ENCODE peak calls at places on chromosomes 5 and 9, in ten cellular contexts. A, V, Z, T, U, X, H, E, I and D are unnamed samples. For H3K4me1, the result is how much of the 10 kb centered on the place peaks cover.

GRCh38 chr9:17528859-17529258 is 50.0 kb upstream of the SH3GL2 start:
- DNase-seq in X (peak), A (no peak), U (no peak), H (no peak), Z (no peak), V (no peak), E (peak), T (no peak), I (no peak), D (no peak)

GRCh38 chr9:109968702-109969450 is 188.9 kb downstream of the PALM2AKAP2 start:
- DNase-seq in U (peak), V (no peak), A (no peak), I (no peak), Z (no peak), E (peak), X (peak), T (no peak), H (no peak), D (no peak)

GRCh38 chr9:128127568-128127989 is at the start of gene PTGES2:
- DNase-seq in E (peak), V (peak), A (no peak), Z (no peak), I (peak), U (peak), T (peak), X (peak), H (peak), D (peak)

GRCh38 chr5:180315762-180316212 is 23.9 kb upstream of the MAPK9 start:
- DNase-seq in X (peak), T (peak), Z (no peak), V (peak), H (peak), I (peak), A (no peak), U (peak), E (peak), D (no peak)

GRCh38 chr9:69397384-69398214 is 72.6 kb downstream of the ENTREP1 start:
- DNase-seq in V (no peak), A (no peak), E (no peak), U (no peak), H (no peak), T (no peak), Z (no peak), X (no peak), I (no peak), D (peak)

GRCh38 chr9:98172604-98173003 is 19.8 kb downstream of the CORO2A start:
- DNase-seq in I (no peak), H (no peak), U (no peak), A (no peak), V (no peak), T (no peak), E (peak), X (peak), Z (no peak), D (no peak)

GRCh38 chr9:118522093-118523028 is 818.2 kb downstream of the TLR4 start:
- DNase-seq in A (no peak), Z (no peak), U (peak), H (peak), X (no peak), I (peak), T (no peak), V (no peak), E (peak), D (no peak)

GRCh38 chr9:28758346-28758745 is 1185.1 kb upstream of the C9orf72 start:
- DNase-seq in X (no peak), A (no peak), Z (no peak), V (no peak), U (no peak), E (no peak), I (no peak), T (no peak), H (no peak), D (no peak)

GRCh38 chr9:89879711-89880110 is 274.9 kb downstream of the GADD45G start:
- DNase-seq in H (peak), Z (no peak), A (no peak), U (peak), T (no peak), I (no peak), X (no peak), E (no peak), V (no peak), D (peak)

GRCh38 chr9:105712773-105713172 is 18.4 kb downstream of the TMEM38B start:
- DNase-seq in A (no peak), H (no peak), Z (no peak), U (no peak), E (no peak), T (no peak), I (no peak), X (no peak), V (no peak), D (peak)

GRCh38 chr5:157471709-157472108 is 11.7 kb downstream of the NIPAL4 start:
- DNase-seq in V (no peak), I (no peak), H (no peak), Z (no peak), X (peak), A (no peak), U (no peak), T (no peak), E (peak), D (no peak)

GRCh38 chr5:115069087-115069968 is 100.4 kb downstream of the TRIM36 start:
- DNase-seq in H (peak), V (no peak), A (no peak), Z (no peak), X (peak), E (peak), U (no peak), T (no peak), I (peak), D (no peak)

GRCh38 chr5:67639311-67639710 is 442.7 kb upstream of the CD180 start:
- DNase-seq in U (no peak), X (no peak), A (no peak), T (no peak), H (no peak), I (no peak), E (peak), V (no peak), Z (no peak), D (no peak)

GRCh38 chr9:128419061-128419925 is 1.4 kb upstream of the CERCAM start:
- DNase-seq in A (no peak), T (no peak), E (no peak), U (peak), V (no peak), I (no peak), H (no peak), Z (no peak), X (peak), D (no peak)

GRCh38 chr5:172446336-172447051 is 7.8 kb downstream of the SH3PXD2B start:
- DNase-seq in E (no peak), V (no peak), U (peak), H (no peak), A (no peak), Z (no peak), T (no peak), X (no peak), I (no peak), D (no peak)
- H3K27ac ChIP-seq in E (no peak), V (no peak), U (peak), H (no peak), A (peak), Z (peak), T (no peak), X (no peak), I (peak), D (peak)

DNA sequence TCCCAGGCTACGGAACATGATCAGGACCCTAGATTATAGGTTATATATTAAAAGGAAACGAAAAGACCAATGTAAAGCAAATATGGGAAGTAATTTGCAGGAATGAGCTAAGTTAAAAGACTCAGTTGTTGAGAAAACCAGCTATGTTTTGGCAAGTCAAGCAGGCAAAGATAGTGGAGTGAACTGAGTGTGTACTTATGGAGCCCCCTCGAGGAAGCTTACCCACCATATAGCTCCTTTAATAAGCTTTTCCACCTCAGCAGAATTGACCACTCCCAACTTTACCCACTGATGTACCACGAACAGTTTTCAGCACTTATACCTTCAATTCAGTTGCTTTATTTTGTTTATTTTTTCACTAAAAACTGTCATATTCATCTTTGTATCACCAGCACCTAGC is 57.3 kb upstream of the PJA2 start:
- DNase-seq in H (no peak), I (no peak), A (no peak), V (no peak), X (no peak), U (no peak), E (no peak), T (no peak), Z (no peak), D (no peak)
- H3K4me1 ChIP-seq in H (under half), I (under half), A (under half), V (under half), X (under half), U (under half), E (under half), T (under half), Z (under half), D (under half)

GRCh38 chr5:151151263-151151660 is 6.3 kb downstream of the ANXA6 start:
- DNase-seq in E (no peak), U (no peak), T (no peak), A (no peak), Z (no peak), H (no peak), I (no peak), X (no peak), V (no peak), D (no peak)

GRCh38 chr5:151153766-151154272 is 3.8 kb downstream of the ANXA6 start:
- DNase-seq in Z (no peak), U (no peak), X (no peak), A (no peak), E (no peak), I (no peak), T (peak), H (no peak), V (no peak), D (no peak)

GRCh38 chr5:151153300-151153699 is 4.3 kb downstream of the ANXA6 start:
- DNase-seq in E (no peak), V (no peak), H (no peak), T (no peak), I (no peak), X (no peak), U (no peak), A (no peak), Z (no peak), D (no peak)

GRCh38 chr5:151150484-151151262 is 6.9 kb downstream of the ANXA6 start:
- DNase-seq in X (peak), V (peak), T (peak), H (peak), I (peak), A (no peak), U (peak), Z (no peak), E (no peak), D (no peak)

GRCh38 chr5:151151793-151152192 is 5.8 kb downstream of the ANXA6 start:
- DNase-seq in A (no peak), H (no peak), I (peak), Z (no peak), X (peak), E (no peak), U (no peak), V (no peak), T (no peak), D (no peak)
- H3K4me3 ChIP-seq in A (no peak), H (no peak), I (no peak), Z (no peak), X (no peak), E (no peak), U (no peak), V (peak), T (peak), D (no peak)

GRCh38 chr9:72579880-72580570 is 58.6 kb downstream of the TMC1 start:
- DNase-seq in A (no peak), U (no peak), X (peak), E (no peak), Z (no peak), I (no peak), H (no peak), V (no peak), T (no peak), D (no peak)

GRCh38 chr9:72577212-72577753 is 55.9 kb downstream of the TMC1 start:
- DNase-seq in T (no peak), I (no peak), X (peak), U (peak), A (no peak), Z (no peak), V (no peak), E (no peak), H (no peak), D (no peak)

GRCh38 chr9:72575673-72576072 is 54.3 kb downstream of the TMC1 start:
- DNase-seq in T (no peak), U (no peak), V (no peak), A (no peak), I (no peak), Z (no peak), X (no peak), E (no peak), H (no peak), D (no peak)

GRCh38 chr9:72576087-72576486 is 54.7 kb downstream of the TMC1 start:
- DNase-seq in T (no peak), A (no peak), E (no peak), X (no peak), V (no peak), I (no peak), U (no peak), Z (no peak), H (no peak), D (no peak)

DNA sequence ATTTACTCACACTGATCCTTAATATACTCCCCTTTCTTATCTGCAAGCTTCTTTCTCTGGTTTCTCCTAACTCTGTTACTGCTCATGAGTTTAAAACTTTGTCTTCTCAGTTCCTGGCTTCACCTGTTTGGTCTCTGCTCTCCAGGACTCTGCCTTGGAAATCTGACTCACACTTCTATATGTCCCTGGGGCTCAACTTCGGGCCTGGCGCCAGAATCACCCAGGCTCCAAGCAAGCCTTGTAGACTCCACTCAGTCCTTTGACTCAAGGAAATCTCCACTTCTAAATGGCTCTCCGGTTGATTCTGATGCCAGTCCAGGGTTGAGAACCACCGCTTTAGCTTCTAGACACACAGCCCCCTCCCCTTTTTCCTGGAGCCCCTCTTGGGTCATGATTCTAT is 57.8 kb downstream of the TMC1 start:
- DNase-seq in T (no peak), I (peak), E (no peak), X (peak), A (no peak), U (no peak), Z (no peak), H (peak), V (no peak), D (no peak)
- H3K27ac ChIP-seq in T (no peak), I (peak), E (no peak), X (no peak), A (peak), U (peak), Z (peak), H (peak), V (no peak), D (peak)

DNA sequence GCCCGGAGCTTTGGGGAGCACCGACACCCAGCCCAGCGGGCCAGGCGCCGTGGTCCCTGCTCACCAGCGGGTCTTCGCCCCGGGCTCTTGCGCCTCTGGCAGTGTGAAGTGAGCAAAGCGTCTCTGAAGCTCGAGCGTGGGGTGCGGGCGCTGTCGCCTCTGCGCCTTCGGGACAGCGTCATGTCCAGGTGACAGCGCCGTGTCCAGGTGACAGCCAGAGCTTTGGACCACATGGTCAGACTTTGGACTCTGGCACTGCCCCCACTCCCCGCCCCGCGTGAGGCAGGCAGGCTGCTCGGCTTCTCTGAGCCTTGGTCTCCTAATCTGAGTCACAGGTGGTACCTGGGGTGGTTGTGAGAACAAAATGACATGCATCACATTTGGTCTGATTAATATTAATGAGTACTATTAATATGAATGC is 156.8 kb downstream of the OLFM1 start:
- DNase-seq in Z (no peak), A (no peak), V (no peak), U (no peak), E (no peak), I (no peak), T (no peak), X (no peak), H (no peak), D (no peak)
- H3K4me1 ChIP-seq in Z (under half), A (under half), V (under half), U (under half), E (under half), I (under half), T (under half), X (under half), H (under half), D (under half)

GRCh38 chr9:33795281-33795680 is at the start of gene PRSS3:
- DNase-seq in A (no peak), I (no peak), V (no peak), T (no peak), X (no peak), U (no peak), Z (no peak), H (no peak), E (no peak), D (no peak)
- H3K4me3 ChIP-seq in A (no peak), I (no peak), V (no peak), T (no peak), X (no peak), U (no peak), Z (no peak), H (no peak), E (no peak), D (no peak)

GRCh38 chr9:6783753-6784152 is 26.0 kb downstream of the KDM4C start:
- DNase-seq in X (no peak), H (no peak), Z (no peak), U (no peak), V (no peak), A (no peak), T (no peak), I (no peak), E (no peak), D (no peak)

GRCh38 chr9:6787793-6788174 is 30.0 kb downstream of the KDM4C start:
- DNase-seq in V (no peak), U (no peak), A (no peak), X (no peak), T (no peak), I (no peak), H (no peak), Z (no peak), E (no peak), D (no peak)

GRCh38 chr9:6785682-6786081 is 27.9 kb downstream of the KDM4C start:
- DNase-seq in V (no peak), E (no peak), U (no peak), A (no peak), I (no peak), Z (no peak), X (no peak), T (no peak), H (peak), D (no peak)

GRCh38 chr9:6793203-6793602 is 35.4 kb downstream of the KDM4C start:
- DNase-seq in H (no peak), V (no peak), E (no peak), A (no peak), I (no peak), X (no peak), T (no peak), Z (no peak), U (no peak), D (no peak)

GRCh38 chr9:6788175-6789016 is 30.6 kb downstream of the KDM4C start:
- DNase-seq in A (no peak), I (peak), T (no peak), Z (no peak), X (peak), U (no peak), E (no peak), V (no peak), H (peak), D (no peak)
- H3K27ac ChIP-seq in A (no peak), I (peak), T (no peak), Z (no peak), X (no peak), U (no peak), E (peak), V (no peak), H (peak), D (peak)

DNA sequence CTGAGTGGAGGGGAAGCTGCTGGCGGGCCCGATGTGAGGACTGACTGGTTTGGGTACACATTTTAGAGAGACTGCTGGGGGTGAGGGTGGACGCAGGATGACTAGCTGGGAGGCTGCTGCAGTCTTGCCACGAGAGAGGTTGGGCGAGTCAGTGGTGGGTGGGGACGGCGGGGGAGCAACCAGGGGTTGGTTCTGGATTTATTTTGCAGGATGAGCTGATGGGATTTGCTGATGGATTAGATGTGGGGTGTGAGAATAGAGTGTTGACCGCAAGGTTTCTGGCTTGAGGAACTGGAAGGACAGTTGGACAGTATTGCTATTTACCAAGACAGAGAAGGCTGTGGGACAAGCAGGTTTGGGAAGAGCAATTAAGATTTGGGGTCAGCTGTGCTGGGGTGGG is 5.8 kb upstream of the NDST1 start:
- DNase-seq in E (no peak), T (no peak), Z (no peak), H (no peak), U (no peak), V (no peak), X (peak), A (no peak), I (no peak), D (no peak)
- H3K4me1 ChIP-seq in E (under half), T (under half), Z (half or more), H (under half), U (under half), V (under half), X (half or more), A (under half), I (half or more), D (half or more)

GRCh38 chr5:73233053-73233460 is 60.1 kb downstream of the TMEM174 start:
- DNase-seq in A (no peak), U (no peak), Z (no peak), E (no peak), I (no peak), V (no peak), H (no peak), X (no peak), T (no peak), D (no peak)
- H3K4me3 ChIP-seq in A (peak), U (no peak), Z (peak), E (peak), I (peak), V (no peak), H (no peak), X (no peak), T (no peak), D (peak)